ENCODE peak calls at places on chromosomes 13 and 19, in nine cellular contexts. One of them, this sample, is unnamed.

GRCh38 chr19:34707661-34708060 is 26.4 kb upstream of the ZNF181 start:
- DNase-seq in tibial nerve: no peak
- DNase-seq in psoas muscle: no peak
- DNase-seq in heart right ventricle: no peak
- DNase-seq in PC-3: no peak
- DNase-seq in tibial artery: no peak
- DNase-seq in A549: no peak
- DNase-seq in IMR-90: no peak
- DNase-seq in lung: no peak
- DNase-seq in this sample: no peak

GRCh38 chr19:5718579-5719273 is 1.2 kb downstream of the LONP1 start:
- DNase-seq in tibial artery: no peak
- DNase-seq in psoas muscle: no peak
- DNase-seq in A549: no peak
- DNase-seq in PC-3: peak
- DNase-seq in IMR-90: peak
- DNase-seq in lung: no peak
- DNase-seq in heart right ventricle: no peak
- DNase-seq in tibial nerve: no peak
- DNase-seq in this sample: no peak

GRCh38 chr13:49292742-49293498 is 45.2 kb downstream of the CDADC1 start:
- DNase-seq in tibial artery: peak
- DNase-seq in heart right ventricle: peak
- DNase-seq in lung: peak
- DNase-seq in IMR-90: peak
- DNase-seq in A549: no peak
- DNase-seq in PC-3: no peak
- DNase-seq in psoas muscle: peak
- DNase-seq in tibial nerve: peak
- DNase-seq in this sample: no peak

GRCh38 chr19:39317476-39317875 is 3.2 kb downstream of the LRFN1 start:
- DNase-seq in tibial artery: no peak
- DNase-seq in PC-3: no peak
- DNase-seq in lung: no peak
- DNase-seq in heart right ventricle: no peak
- DNase-seq in tibial nerve: no peak
- DNase-seq in psoas muscle: no peak
- DNase-seq in A549: no peak
- DNase-seq in IMR-90: no peak
- DNase-seq in this sample: no peak

GRCh38 chr19:1247747-1248453 is 483 bp upstream of the MIDN start:
- DNase-seq in tibial artery: peak
- DNase-seq in PC-3: peak
- DNase-seq in A549: no peak
- DNase-seq in tibial nerve: no peak
- DNase-seq in heart right ventricle: peak
- DNase-seq in psoas muscle: peak
- DNase-seq in IMR-90: peak
- DNase-seq in lung: peak
- DNase-seq in this sample: no peak

GRCh38 chr19:17090501-17091074 is 15.0 kb downstream of the MYO9B start:
- DNase-seq in psoas muscle: no peak
- DNase-seq in IMR-90: peak
- DNase-seq in heart right ventricle: no peak
- DNase-seq in tibial nerve: no peak
- DNase-seq in tibial artery: no peak
- DNase-seq in A549: no peak
- DNase-seq in PC-3: no peak
- DNase-seq in lung: no peak
- DNase-seq in this sample: no peak

GRCh38 chr19:570315-570714 is 2.1 kb upstream of the BSG start:
- DNase-seq in heart right ventricle: no peak
- DNase-seq in tibial artery: no peak
- DNase-seq in lung: no peak
- DNase-seq in tibial nerve: no peak
- DNase-seq in psoas muscle: peak
- DNase-seq in IMR-90: no peak
- DNase-seq in A549: no peak
- DNase-seq in PC-3: no peak
- DNase-seq in this sample: no peak

GRCh38 chr19:42132030-42132628 is at the start of gene POU2F2:
- DNase-seq in PC-3: no peak
- DNase-seq in tibial artery: peak
- DNase-seq in lung: peak
- DNase-seq in IMR-90: no peak
- DNase-seq in psoas muscle: peak
- DNase-seq in tibial nerve: peak
- DNase-seq in heart right ventricle: peak
- DNase-seq in A549: no peak
- DNase-seq in this sample: no peak

GRCh38 chr19:21483589-21484170 is 21.7 kb upstream of the ZNF429 start:
- DNase-seq in A549: no peak
- DNase-seq in IMR-90: no peak
- DNase-seq in tibial nerve: peak
- DNase-seq in psoas muscle: peak
- DNase-seq in PC-3: no peak
- DNase-seq in lung: peak
- DNase-seq in tibial artery: no peak
- DNase-seq in heart right ventricle: peak
- DNase-seq in this sample: no peak

GRCh38 chr19:53780506-53780905 is 43.6 kb downstream of the NLRP12 start:
- DNase-seq in PC-3: no peak
- DNase-seq in psoas muscle: no peak
- DNase-seq in lung: no peak
- DNase-seq in A549: no peak
- DNase-seq in tibial artery: no peak
- DNase-seq in heart right ventricle: no peak
- DNase-seq in tibial nerve: no peak
- DNase-seq in IMR-90: no peak
- DNase-seq in this sample: no peak

GRCh38 chr19:18762125-18763023 is 28.7 kb downstream of the COMP start:
- DNase-seq in A549: no peak
- DNase-seq in lung: peak
- DNase-seq in PC-3: peak
- DNase-seq in heart right ventricle: peak
- DNase-seq in IMR-90: no peak
- DNase-seq in tibial artery: no peak
- DNase-seq in tibial nerve: peak
- DNase-seq in psoas muscle: peak
- DNase-seq in this sample: no peak

GRCh38 chr19:18765224-18765623 is 25.9 kb downstream of the COMP start:
- DNase-seq in psoas muscle: no peak
- DNase-seq in tibial artery: no peak
- DNase-seq in A549: no peak
- DNase-seq in IMR-90: no peak
- DNase-seq in tibial nerve: no peak
- DNase-seq in lung: no peak
- DNase-seq in PC-3: no peak
- DNase-seq in heart right ventricle: no peak
- DNase-seq in this sample: no peak

GRCh38 chr19:18761531-18762110 is 29.5 kb downstream of the COMP start:
- DNase-seq in tibial artery: no peak
- DNase-seq in tibial nerve: no peak
- DNase-seq in heart right ventricle: no peak
- DNase-seq in PC-3: no peak
- DNase-seq in psoas muscle: no peak
- DNase-seq in A549: no peak
- DNase-seq in IMR-90: no peak
- DNase-seq in lung: no peak
- DNase-seq in this sample: no peak

GRCh38 chr19:18764591-18765051 is 26.5 kb downstream of the COMP start:
- DNase-seq in tibial nerve: no peak
- DNase-seq in lung: no peak
- DNase-seq in IMR-90: no peak
- DNase-seq in PC-3: peak
- DNase-seq in heart right ventricle: no peak
- DNase-seq in tibial artery: no peak
- DNase-seq in psoas muscle: no peak
- DNase-seq in A549: no peak
- DNase-seq in this sample: no peak

GRCh38 chr19:18763674-18764590 is 27.2 kb downstream of the COMP start:
- DNase-seq in psoas muscle: peak
- DNase-seq in IMR-90: peak
- DNase-seq in heart right ventricle: no peak
- DNase-seq in A549: no peak
- DNase-seq in PC-3: peak
- DNase-seq in tibial artery: no peak
- DNase-seq in lung: peak
- DNase-seq in tibial nerve: no peak
- DNase-seq in this sample: no peak
- H3K27ac ChIP-seq in psoas muscle: peak
- H3K27ac ChIP-seq in IMR-90: no peak
- H3K27ac ChIP-seq in heart right ventricle: no peak
- H3K27ac ChIP-seq in A549: peak
- H3K27ac ChIP-seq in PC-3: peak
- H3K27ac ChIP-seq in tibial artery: no peak
- H3K27ac ChIP-seq in lung: no peak
- H3K27ac ChIP-seq in tibial nerve: no peak
- H3K27ac ChIP-seq in this sample: no peak

GRCh38 chr13:108220042-108220441 is 1.9 kb downstream of the ABHD13 start:
- DNase-seq in A549: no peak
- DNase-seq in heart right ventricle: no peak
- DNase-seq in tibial nerve: no peak
- DNase-seq in tibial artery: no peak
- DNase-seq in lung: peak
- DNase-seq in psoas muscle: no peak
- DNase-seq in IMR-90: no peak
- DNase-seq in PC-3: peak
- DNase-seq in this sample: no peak
- TF ChIP-seq CTCF in A549: no peak
- TF ChIP-seq CTCF in heart right ventricle: no peak
- TF ChIP-seq CTCF in tibial nerve: no peak
- TF ChIP-seq CTCF in tibial artery: no peak
- TF ChIP-seq CTCF in lung: no peak
- TF ChIP-seq CTCF in psoas muscle: no peak
- TF ChIP-seq CTCF in IMR-90: no peak
- TF ChIP-seq CTCF in PC-3: peak
- TF ChIP-seq CTCF in this sample: no peak

GRCh38 chr13:108919036-108919907 is 289.9 kb downstream of the MYO16 start:
- DNase-seq in A549: peak
- DNase-seq in tibial artery: no peak
- DNase-seq in IMR-90: peak
- DNase-seq in tibial nerve: no peak
- DNase-seq in PC-3: peak
- DNase-seq in heart right ventricle: no peak
- DNase-seq in psoas muscle: no peak
- DNase-seq in lung: peak
- DNase-seq in this sample: no peak

GRCh38 chr13:108915095-108915633 is 285.8 kb downstream of the MYO16 start:
- DNase-seq in psoas muscle: no peak
- DNase-seq in A549: no peak
- DNase-seq in IMR-90: peak
- DNase-seq in PC-3: peak
- DNase-seq in lung: no peak
- DNase-seq in tibial nerve: peak
- DNase-seq in tibial artery: no peak
- DNase-seq in heart right ventricle: no peak
- DNase-seq in this sample: no peak

GRCh38 chr13:108911807-108912206 is 282.4 kb downstream of the MYO16 start:
- DNase-seq in tibial artery: no peak
- DNase-seq in A549: no peak
- DNase-seq in tibial nerve: no peak
- DNase-seq in lung: no peak
- DNase-seq in psoas muscle: no peak
- DNase-seq in PC-3: peak
- DNase-seq in IMR-90: no peak
- DNase-seq in heart right ventricle: no peak
- DNase-seq in this sample: no peak

GRCh38 chr13:108917581-108917980 is 288.2 kb downstream of the MYO16 start:
- DNase-seq in lung: no peak
- DNase-seq in heart right ventricle: no peak
- DNase-seq in tibial artery: no peak
- DNase-seq in PC-3: peak
- DNase-seq in tibial nerve: no peak
- DNase-seq in A549: no peak
- DNase-seq in psoas muscle: no peak
- DNase-seq in IMR-90: peak
- DNase-seq in this sample: no peak

DNA sequence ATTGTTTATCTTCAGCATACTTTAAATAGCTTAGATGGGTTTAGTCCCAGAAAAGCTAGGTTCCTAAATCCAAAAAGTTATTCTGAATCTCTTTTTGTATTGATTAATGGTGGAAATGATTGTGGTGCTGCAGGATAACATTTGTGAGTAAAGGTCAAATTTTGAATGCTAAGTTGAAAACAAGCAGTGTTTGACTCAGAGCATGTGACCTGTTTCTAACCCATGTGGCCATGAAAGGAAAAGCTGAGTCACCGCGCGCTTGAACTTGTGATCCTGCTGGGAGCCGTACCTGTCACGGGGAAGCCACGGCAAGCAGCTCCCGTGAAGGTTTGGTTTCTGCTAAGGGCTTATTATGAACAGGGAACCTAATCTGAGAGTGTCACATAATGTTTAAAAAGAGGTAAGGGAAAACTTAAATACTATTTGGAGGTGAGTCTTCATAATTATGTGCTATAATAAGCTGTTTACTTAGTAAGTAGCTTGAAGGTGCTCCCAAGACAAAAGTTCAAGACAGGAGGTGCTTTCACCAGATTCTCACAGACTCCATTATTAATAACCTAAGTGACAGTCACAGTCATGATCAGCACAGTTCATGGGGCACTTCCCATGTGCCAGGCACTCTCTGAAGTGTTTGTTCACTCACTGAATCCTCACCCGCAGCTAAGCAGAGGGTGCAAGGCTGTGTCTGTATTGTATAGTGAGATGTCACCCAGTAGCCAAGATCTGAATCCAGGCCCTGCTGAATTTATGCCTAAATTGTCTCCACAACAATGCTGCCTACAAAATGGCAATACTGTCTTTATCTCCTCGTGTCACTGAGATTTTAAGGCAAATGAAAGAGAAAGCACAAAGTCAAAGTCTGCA is 286.5 kb downstream of the MYO16 start:
- DNase-seq in lung: peak
- DNase-seq in heart right ventricle: peak
- DNase-seq in A549: peak
- DNase-seq in tibial nerve: peak
- DNase-seq in tibial artery: peak
- DNase-seq in psoas muscle: peak
- DNase-seq in IMR-90: peak
- DNase-seq in PC-3: peak
- DNase-seq in this sample: peak
- H3K27ac ChIP-seq in lung: no peak
- H3K27ac ChIP-seq in heart right ventricle: peak
- H3K27ac ChIP-seq in A549: peak
- H3K27ac ChIP-seq in tibial nerve: peak
- H3K27ac ChIP-seq in tibial artery: peak
- H3K27ac ChIP-seq in psoas muscle: peak
- H3K27ac ChIP-seq in IMR-90: peak
- H3K27ac ChIP-seq in PC-3: peak
- H3K27ac ChIP-seq in this sample: peak

DNA sequence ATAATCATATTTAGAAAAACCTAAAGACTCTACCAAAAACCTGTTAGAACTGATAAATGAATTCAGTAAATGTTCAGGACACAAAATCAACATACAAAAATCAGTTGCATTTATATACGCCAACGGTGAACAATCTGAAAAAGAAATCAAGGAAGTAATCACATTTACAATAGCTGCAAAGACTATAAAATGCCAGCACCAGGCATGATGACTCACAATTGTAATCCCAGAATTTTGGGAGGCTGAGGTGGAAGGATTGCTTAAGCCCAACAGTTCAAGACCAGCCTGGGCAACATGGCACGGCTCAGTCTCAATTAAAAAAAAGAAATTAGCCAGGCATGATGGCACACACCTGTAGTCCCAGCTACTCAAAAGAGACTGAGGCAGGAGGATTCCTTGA is 7.0 kb downstream of the ZNF562 start:
- DNase-seq in A549: no peak
- DNase-seq in lung: no peak
- DNase-seq in tibial artery: no peak
- DNase-seq in tibial nerve: no peak
- DNase-seq in IMR-90: no peak
- DNase-seq in psoas muscle: no peak
- DNase-seq in heart right ventricle: no peak
- DNase-seq in PC-3: no peak
- DNase-seq in this sample: no peak
- TF ChIP-seq CTCF in A549: no peak
- TF ChIP-seq CTCF in lung: no peak
- TF ChIP-seq CTCF in tibial artery: no peak
- TF ChIP-seq CTCF in tibial nerve: no peak
- TF ChIP-seq CTCF in IMR-90: no peak
- TF ChIP-seq CTCF in psoas muscle: no peak
- TF ChIP-seq CTCF in heart right ventricle: no peak
- TF ChIP-seq CTCF in PC-3: no peak
- TF ChIP-seq CTCF in this sample: no peak

This sample was measured in coronary artery.